ENCODE peak calls at places on chromosomes 6 and 20, in seven cellular contexts. I is neural progenitor cell, P is psoas muscle, Y is endodermal cell, E is thoracic aorta, T is ovary, O is IMR-90. G is an unnamed sample. For H3K4me1 and H3K27me3, the result is how much of the 10 kb centered on the place peaks cover.

GRCh38 chr6:142361765-142362540 is 60.1 kb downstream of the ADGRG6 start:
- DNase-seq in I (no peak), E (no peak), T (no peak), Y (no peak), O (peak), P (no peak), G (no peak)

GRCh38 chr6:11772109-11772830 is 6.3 kb downstream of the ADTRP start:
- DNase-seq in I (no peak), E (no peak), P (no peak), O (peak), T (no peak), Y (peak), G (no peak)

GRCh38 chr6:117448011-117448410 is 22.3 kb upstream of the ROS1 start:
- DNase-seq in Y (peak), E (no peak), I (peak), O (no peak), T (no peak), P (no peak), G (no peak)

GRCh38 chr6:157840261-157840660 is 17.2 kb downstream of the SNX9 start:
- DNase-seq in Y (no peak), I (no peak), P (no peak), E (no peak), T (no peak), O (no peak), G (no peak)

GRCh38 chr6:158758941-158759479 is 60.2 kb downstream of the EZR start:
- DNase-seq in I (no peak), T (no peak), O (no peak), E (no peak), Y (peak), P (no peak), G (no peak)

GRCh38 chr6:14841901-14842421 is 403.9 kb upstream of the JARID2 start:
- DNase-seq in T (no peak), O (peak), Y (no peak), P (peak), E (no peak), I (no peak), G (no peak)

GRCh38 chr6:167113047-167113446 is 9.8 kb upstream of the CCR6 start:
- DNase-seq in E (no peak), O (no peak), I (no peak), P (no peak), Y (no peak), T (no peak), G (no peak)

GRCh38 chr6:10030942-10031537 is 383.8 kb downstream of the TFAP2A start:
- DNase-seq in T (no peak), P (no peak), Y (no peak), I (peak), E (no peak), O (no peak), G (no peak)

GRCh38 chr6:169881398-169881797 is 130.0 kb downstream of the ERMARD start:
- DNase-seq in I (no peak), Y (peak), T (no peak), E (no peak), O (no peak), P (no peak), G (no peak)

GRCh38 chr20:15333170-15333569 is 995.8 kb upstream of the FLRT3 start:
- DNase-seq in Y (no peak), P (no peak), I (no peak), E (no peak), T (no peak), O (no peak), G (no peak)

GRCh38 chr6:5997420-5998093 is 9.2 kb downstream of the NRN1 start:
- DNase-seq in O (no peak), E (no peak), I (peak), Y (peak), P (peak), T (no peak), G (no peak)

GRCh38 chr20:43938932-43939761 is 24.5 kb downstream of the TOX2 start:
- DNase-seq in O (peak), P (peak), I (no peak), E (peak), Y (no peak), T (no peak), G (peak)

GRCh38 chr6:108737594-108738546 is 110.4 kb upstream of the ARMC2 start:
- DNase-seq in P (no peak), O (peak), I (no peak), E (peak), T (no peak), Y (peak), G (peak)

GRCh38 chr20:53984354-53984753 is 86.0 kb downstream of the BCAS1 start:
- DNase-seq in E (no peak), O (no peak), T (no peak), I (no peak), P (no peak), Y (no peak), G (no peak)

GRCh38 chr6:150088481-150089154 is 19.7 kb upstream of the ULBP3 start:
- DNase-seq in O (no peak), P (no peak), I (no peak), E (no peak), T (no peak), Y (no peak), G (no peak)

GRCh38 chr6:14412026-14412425 is 294.5 kb downstream of the CD83 start:
- DNase-seq in P (no peak), E (no peak), Y (no peak), T (no peak), I (no peak), O (no peak), G (no peak)

GRCh38 chr6:27495386-27496135 is 22.7 kb upstream of the ZNF184 start:
- DNase-seq in O (peak), T (peak), I (peak), Y (peak), E (no peak), P (peak), G (no peak)

GRCh38 chr6:3712827-3713226 is 38.7 kb downstream of the PXDC1 start:
- DNase-seq in E (no peak), Y (peak), I (no peak), P (no peak), T (no peak), O (no peak), G (no peak)

GRCh38 chr6:161443868-161444267 is 170.0 kb upstream of the AGPAT4 start:
- DNase-seq in Y (peak), P (no peak), I (peak), E (no peak), O (no peak), T (no peak), G (no peak)

GRCh38 chr20:63955281-63955845 is 853 bp downstream of the UCKL1 start:
- DNase-seq in I (peak), O (no peak), P (no peak), Y (peak), T (peak), E (no peak), G (no peak)

GRCh38 chr6:35090734-35091133 is 50.4 kb downstream of the TCP11 start:
- DNase-seq in O (no peak), E (no peak), P (no peak), T (no peak), Y (peak), I (no peak), G (no peak)

GRCh38 chr6:17985934-17986655 is 1.3 kb downstream of the KIF13A start:
- DNase-seq in I (no peak), T (no peak), P (no peak), O (no peak), Y (no peak), E (no peak), G (no peak)

GRCh38 chr20:62368303-62368628 is 1.2 kb upstream of the LAMA5 start:
- DNase-seq in O (no peak), Y (no peak), I (no peak), P (no peak), E (no peak), T (no peak), G (no peak)
- H3K4me3 ChIP-seq in O (no peak), Y (peak), I (peak), P (peak), E (peak), T (peak), G (peak)

DNA sequence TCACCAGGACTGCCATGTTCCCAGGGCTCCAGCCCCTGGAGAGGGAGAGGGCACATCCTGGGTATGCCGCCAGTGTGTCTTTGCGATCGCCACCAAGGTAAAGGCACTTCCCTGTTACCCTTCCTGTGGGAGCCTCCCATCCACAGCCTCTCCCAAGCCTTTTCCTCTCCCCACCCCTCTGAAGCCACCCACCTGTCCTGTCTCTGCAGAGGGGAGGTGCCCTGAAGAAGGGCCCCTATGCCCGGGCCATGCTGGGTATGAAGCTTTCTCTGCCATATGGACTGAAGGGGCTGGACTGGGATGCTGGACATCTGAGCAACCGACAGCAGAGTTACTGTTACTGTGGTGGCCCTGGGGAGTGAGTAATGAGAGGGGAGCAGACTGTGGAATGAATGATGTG is 2.4 kb downstream of the PHF1 start:
- DNase-seq in T (no peak), Y (no peak), P (no peak), E (no peak), O (no peak), I (no peak), G (no peak)
- H3K4me1 ChIP-seq in T (under half), Y (under half), P (under half), E (under half), O (under half), I (under half), G (under half)

GRCh38 chr20:38871560-38871953 is 54.7 kb upstream of the FAM83D start:
- DNase-seq in P (no peak), O (no peak), T (no peak), E (no peak), I (no peak), Y (no peak), G (no peak)

GRCh38 chr20:38872491-38873049 is 53.6 kb upstream of the FAM83D start:
- DNase-seq in T (no peak), Y (no peak), O (no peak), I (no peak), E (no peak), P (no peak), G (no peak)

GRCh38 chr20:38873050-38873581 is 53.1 kb upstream of the FAM83D start:
- DNase-seq in Y (no peak), P (no peak), I (no peak), O (no peak), T (no peak), E (no peak), G (no peak)

GRCh38 chr20:38872036-38872435 is 54.2 kb upstream of the FAM83D start:
- DNase-seq in O (no peak), P (no peak), T (no peak), I (no peak), E (no peak), Y (no peak), G (no peak)

GRCh38 chr20:38870733-38871559 is 55.3 kb upstream of the FAM83D start:
- DNase-seq in I (no peak), Y (no peak), P (no peak), T (no peak), O (peak), E (no peak), G (no peak)
- H3K27me3 ChIP-seq in I (under half), Y (under half), P (under half), T (under half), O (under half), E (under half), G (under half)

DNA sequence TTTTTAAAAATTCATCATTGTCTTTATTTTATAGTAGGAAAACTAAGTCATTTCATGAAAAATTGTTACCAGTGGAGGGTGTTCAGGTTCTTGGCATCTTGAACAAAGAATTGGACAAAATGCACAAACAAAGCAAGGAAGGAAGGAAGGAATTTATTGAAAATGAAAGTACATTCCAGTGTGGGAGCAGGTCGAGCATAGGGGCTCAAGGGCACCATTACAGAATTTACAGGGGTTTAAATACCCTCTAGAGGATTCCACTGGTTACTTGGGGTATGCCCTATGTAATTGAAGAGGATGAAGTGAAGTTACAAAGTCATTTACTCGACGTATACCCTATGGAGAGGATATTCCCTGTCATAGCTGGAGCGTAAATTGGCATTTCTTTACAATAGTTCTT is 37.4 kb upstream of the HDAC2 start:
- DNase-seq in T (no peak), P (no peak), Y (no peak), E (no peak), O (no peak), I (no peak), G (no peak)
- H3K4me3 ChIP-seq in T (no peak), P (no peak), Y (no peak), E (peak), O (no peak), I (no peak), G (peak)

G was measured in ascending aorta.